ENCODE peak calls at places on chromosome 11, in six cellular contexts. W, Y, M, E, P and X are unnamed samples.

GRCh38 chr11:120869516-120870011 is 154.3 kb upstream of the TBCEL start:
- DNase-seq in W (no peak), P (no peak), Y (no peak), M (no peak), E (no peak), X (no peak)

GRCh38 chr11:69013009-69013951 is at the start of gene MRGPRF:
- DNase-seq in P (peak; percentile 84), M (no peak), Y (peak; percentile 30), W (peak; percentile 91), E (peak; percentile 67), X (no peak)

GRCh38 chr11:4891996-4892640 is 10.4 kb downstream of the OR51T1 start:
- DNase-seq in P (peak; percentile 77), W (peak; percentile 93), E (peak; percentile 93), M (no peak), Y (no peak), X (peak; percentile 58)

GRCh38 chr11:16613401-16614381 is 124.8 kb upstream of the C11orf58 start:
- DNase-seq in P (peak; percentile 68), M (peak; percentile 89), E (peak; percentile 61), Y (peak; percentile 83), W (peak; percentile 83), X (peak; percentile 19)

GRCh38 chr11:120139316-120140069 is 1.6 kb upstream of the TRIM29 start:
- DNase-seq in P (no peak), E (no peak), W (no peak), M (peak; percentile 38), Y (no peak), X (no peak)

GRCh38 chr11:68979931-68980775 is 633 bp downstream of the MRGPRD start:
- DNase-seq in P (no peak), E (no peak), M (peak; percentile 32), W (no peak), Y (no peak), X (no peak)

GRCh38 chr11:66183581-66184048 is 84.8 kb upstream of the RAB1B start:
- DNase-seq in W (no peak), E (no peak), P (no peak), Y (peak; percentile 62), M (no peak), X (no peak)

GRCh38 chr11:64851831-64852337 is 7.4 kb upstream of the CDC42BPG start:
- DNase-seq in E (no peak), M (no peak), Y (no peak), P (no peak), W (no peak), X (no peak)

GRCh38 chr11:45933131-45933821 is 10.8 kb downstream of the LARGE2 start:
- DNase-seq in Y (no peak), M (peak; percentile 78), P (peak; percentile 8), E (peak; percentile 25), W (peak; percentile 71), X (no peak)

GRCh38 chr11:33545941-33546340 is 154.7 kb downstream of the C11orf91 start:
- DNase-seq in M (no peak), Y (no peak), W (peak; percentile 57), E (peak; percentile 25), P (no peak), X (no peak)

GRCh38 chr11:64207247-64208085 is 945 bp downstream of the FERMT3 start:
- DNase-seq in P (no peak), Y (no peak), W (peak; percentile 78), E (peak; percentile 73), M (peak; percentile 71), X (no peak)

GRCh38 chr11:15757299-15757698 is 599.0 kb downstream of the SOX6 start:
- DNase-seq in M (no peak), E (no peak), P (no peak), W (no peak), Y (no peak), X (no peak)

GRCh38 chr11:62600367-62601113 is 1.1 kb downstream of the MTA2 start:
- DNase-seq in W (no peak), P (no peak), E (no peak), M (no peak), Y (no peak), X (peak; percentile 10)

GRCh38 chr11:32148824-32149223 is 58.0 kb downstream of the RCN1 start:
- DNase-seq in Y (no peak), M (no peak), P (no peak), E (no peak), W (no peak), X (no peak)

GRCh38 chr11:127002669-127003259 is 2.2 kb upstream of the KIRREL3 start:
- DNase-seq in P (no peak), W (no peak), E (no peak), M (no peak), Y (no peak), X (no peak)

GRCh38 chr11:102111787-102112653 is 1.8 kb downstream of the YAP1 start:
- DNase-seq in M (peak; percentile 57), W (peak; percentile 94), Y (peak; percentile 89), E (peak; percentile 89), P (no peak), X (peak; percentile 94)

GRCh38 chr11:113908107-113908506 is 3.5 kb downstream of the HTR3B start:
- DNase-seq in E (no peak), Y (no peak), W (no peak), P (no peak), M (no peak), X (no peak)
- TF ChIP-seq CTCF in E (no peak), Y (no peak), W (no peak), P (no peak), M (no peak), X (no peak)

GRCh38 chr11:74390697-74391096 is 7.5 kb downstream of the PGM2L1 start:
- DNase-seq in E (no peak), W (no peak), P (no peak), Y (no peak), M (no peak), X (no peak)
- H3K27ac ChIP-seq in E (no peak overlapping the region), W (no peak overlapping the region), P (no peak overlapping the region), Y (no peak overlapping the region), M (no peak overlapping the region), X (no peak overlapping the region)

GRCh38 chr11:88886796-88887195 is 179.0 kb downstream of the GRM5 start:
- DNase-seq in P (peak; percentile 10), W (peak; percentile 46), Y (peak; percentile 57), M (peak; percentile 56), E (no peak), X (peak; percentile 13)
- TF ChIP-seq CTCF in P (peak; percentile 51), W (peak; percentile 57), Y (peak; percentile 47), M (peak; percentile 63), E (peak; percentile 15), X (peak; percentile 54)

GRCh38 chr11:130601141-130601540 is 152.7 kb downstream of the ADAMTS15 start:
- DNase-seq in M (no peak), W (peak; percentile 90), E (peak; percentile 46), Y (no peak), P (no peak), X (no peak)

GRCh38 chr11:130600616-130601015 is 152.2 kb downstream of the ADAMTS15 start:
- DNase-seq in P (no peak), Y (no peak), M (no peak), W (no peak), E (no peak), X (no peak)

GRCh38 chr11:130600139-130600538 is 151.7 kb downstream of the ADAMTS15 start:
- DNase-seq in M (no peak), W (peak; percentile 64), Y (no peak), E (no peak), P (no peak), X (no peak)

GRCh38 chr11:130602700-130603584 is 154.5 kb downstream of the ADAMTS15 start:
- DNase-seq in W (no peak), M (no peak), Y (no peak), E (no peak), P (no peak), X (no peak)

DNA sequence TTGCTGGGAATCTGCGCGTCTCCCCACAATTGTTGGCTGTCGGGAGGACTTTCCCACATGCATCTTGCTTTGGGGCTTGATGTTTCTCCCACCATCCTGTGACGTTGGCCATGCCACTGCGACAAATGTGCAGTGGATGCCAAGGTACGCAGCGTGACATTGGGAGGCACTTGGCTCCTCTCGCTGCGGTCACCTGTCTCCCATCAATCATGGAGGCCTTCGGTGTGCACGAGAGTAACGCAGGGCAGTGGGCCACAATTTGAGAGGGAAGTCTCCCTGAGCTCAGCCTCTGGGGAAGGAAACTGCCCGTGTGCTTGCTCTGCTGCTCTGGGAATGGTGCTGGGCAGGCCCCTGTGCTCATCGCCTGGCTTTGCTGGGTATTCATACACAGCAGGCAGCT is 153.3 kb downstream of the ADAMTS15 start:
- DNase-seq in W (no peak), M (no peak), Y (no peak), E (no peak), P (no peak), X (no peak)
- H3K27ac ChIP-seq in W (peak overlapping the region; percentile 83), M (no peak overlapping the region), Y (no peak overlapping the region), E (no peak overlapping the region), P (no peak overlapping the region), X (no peak overlapping the region)

GRCh38 chr11:116605543-116605942 is 167.2 kb downstream of the BUD13 start:
- DNase-seq in Y (peak; percentile 35), W (peak; percentile 11), M (peak; percentile 62), E (peak; percentile 10), P (no peak), X (peak; percentile 17)
- TF ChIP-seq CTCF in Y (peak; percentile 16), W (peak; percentile 20), M (peak; percentile 62), E (no peak), P (peak; percentile 34), X (peak; percentile 66)

DNA sequence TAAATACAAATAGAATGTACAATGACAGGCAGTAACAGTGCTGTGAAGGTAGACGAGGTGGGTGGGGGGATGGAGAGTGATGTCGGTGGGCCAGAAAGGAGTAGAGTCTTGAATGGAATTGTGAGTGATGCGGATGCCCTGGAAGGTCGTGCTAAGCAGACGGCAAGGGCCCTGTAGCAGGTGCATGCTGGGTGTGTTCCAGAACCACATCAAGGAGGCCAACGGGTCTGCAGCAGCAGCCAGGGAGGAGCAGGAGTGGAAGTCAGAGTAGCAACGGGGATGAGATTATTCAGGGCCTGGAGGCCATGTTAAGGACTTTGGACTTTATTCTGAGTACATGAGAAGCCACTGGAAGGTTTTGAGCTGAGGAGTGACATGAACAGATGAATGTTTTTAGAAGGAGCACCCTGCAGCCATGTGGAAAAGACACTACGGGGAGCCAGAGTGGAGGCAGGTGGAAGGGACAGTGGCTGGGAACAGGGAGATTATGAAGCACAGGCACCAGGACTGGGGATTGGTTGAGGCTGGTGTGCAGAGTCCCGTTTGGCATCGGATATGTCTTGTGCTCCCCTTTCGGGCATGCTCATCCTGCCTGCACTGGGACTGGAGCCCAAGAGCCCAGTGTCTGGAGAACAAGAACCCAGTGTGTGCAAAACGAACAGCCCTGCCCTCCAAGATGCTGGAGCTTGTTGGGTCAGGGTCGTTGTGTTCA is 74.1 kb downstream of the COMMD9 start:
- DNase-seq in W (no peak), M (no peak), E (no peak), P (no peak), Y (no peak), X (no peak)
- H3K27ac ChIP-seq in W (no peak overlapping the region), M (no peak overlapping the region), E (no peak overlapping the region), P (no peak overlapping the region), Y (no peak overlapping the region), X (no peak overlapping the region)

GRCh38 chr11:114178656-114179055 is 117.5 kb upstream of the NNMT start:
- DNase-seq in W (no peak), E (no peak), M (no peak), P (no peak), Y (no peak), X (no peak)

GRCh38 chr11:114180301-114181055 is 115.7 kb upstream of the NNMT start:
- DNase-seq in M (peak; percentile 72), Y (peak; percentile 15), P (no peak), W (no peak), E (no peak), X (peak; percentile 19)

GRCh38 chr11:114181195-114181594 is 115.0 kb upstream of the NNMT start:
- DNase-seq in P (no peak), W (no peak), M (no peak), E (no peak), Y (no peak), X (no peak)

GRCh38 chr11:114181752-114182151 is 114.4 kb upstream of the NNMT start:
- DNase-seq in P (no peak), Y (no peak), M (no peak), W (no peak), E (no peak), X (no peak)

GRCh38 chr11:114179234-114179941 is 116.8 kb upstream of the NNMT start:
- DNase-seq in W (no peak), E (no peak), Y (peak; percentile 5), P (no peak), M (peak; percentile 88), X (no peak)
- TF ChIP-seq CTCF in W (no peak), E (no peak), Y (no peak), P (no peak), M (no peak), X (no peak)